ENCODE peak calls at places on chromosomes 4 and X, in eight cellular contexts. C is astrocyte, Q is GM23248, W is endodermal cell, E is neural progenitor cell, X is upper lobe of right lung, Z is tibial artery, B is colonic mucosa. N is an unnamed sample.

GRCh38 chr4:84708406-84709135 is 125.6 kb downstream of the CDS1 start:
- DNase-seq in C (no peak), Q (peak; percentile 39), W (no peak), E (no peak), X (no peak), Z (no peak), B (no peak), N (no peak)

GRCh38 chr4:1043658-1044468 is 32.4 kb downstream of the FGFRL1 start:
- DNase-seq in C (peak; percentile 98), Q (peak; percentile 100), W (peak; percentile 94), E (peak; percentile 51), X (peak; percentile 86), Z (peak; percentile 99), B (peak; percentile 66), N (no peak)

GRCh38 chr4:124414641-124415040 is 297.9 kb downstream of the ANKRD50 start:
- DNase-seq in C (peak; percentile 50), Q (peak; percentile 58), W (no peak), E (no peak), X (no peak), Z (no peak), B (no peak), N (peak; percentile 6)

GRCh38 chr4:36198068-36198808 is 46.1 kb downstream of the ARAP2 start:
- DNase-seq in C (no peak), Q (no peak), W (no peak), E (no peak), X (peak; percentile 56), Z (no peak), B (no peak), N (no peak)

GRCh38 chrX:21479695-21480280 is 105.6 kb downstream of the CNKSR2 start:
- DNase-seq in C (peak; percentile 10), Q (peak; percentile 57), W (peak; percentile 48), E (peak; percentile 34), X (no peak), Z (no peak), B (no peak), N (peak; percentile 64)

GRCh38 chrX:144334577-144334976 is 450.7 kb downstream of the UBE2NL start:
- DNase-seq in C (no peak), Q (no peak), W (peak; percentile 65), E (peak; percentile 2), X (no peak), Z (no peak), B (no peak), N (no peak)

GRCh38 chrX:133045986-133046385 is 50.9 kb downstream of the USP26 start:
- DNase-seq in C (peak; percentile 4), Q (peak; percentile 15), W (no peak), E (peak; percentile 37), X (no peak), Z (no peak), B (no peak), N (peak; percentile 29)

GRCh38 chr4:158172558-158173258 is at the start of gene GASK1B:
- DNase-seq in C (peak; percentile 79), Q (peak; percentile 75), W (peak; percentile 70), E (peak; percentile 49), X (no peak), Z (no peak), B (peak; percentile 75), N (peak; percentile 64)

GRCh38 chrX:16797841-16798240 is 11.6 kb downstream of the TXLNG start:
- DNase-seq in C (no peak), Q (peak; percentile 41), W (no peak), E (no peak), X (no peak), Z (no peak), B (no peak), N (no peak)

GRCh38 chrX:11066812-11067211 is 44.3 kb upstream of the HCCS start:
- DNase-seq in C (no peak), Q (no peak), W (no peak), E (no peak), X (no peak), Z (no peak), B (no peak), N (no peak)

GRCh38 chrX:18351774-18352173 is 2.7 kb downstream of the SCML2 start:
- DNase-seq in C (no peak), Q (no peak), W (no peak), E (peak; percentile 31), X (no peak), Z (no peak), B (no peak), N (no peak)

GRCh38 chr4:114694770-114695169 is 96.2 kb downstream of the UGT8 start:
- DNase-seq in C (peak; percentile 3), Q (peak; percentile 54), W (no peak), E (peak; percentile 45), X (no peak), Z (no peak), B (no peak), N (peak; percentile 52)

GRCh38 chrX:110450050-110450449 is 91.4 kb downstream of the RTL9 start:
- DNase-seq in C (peak; percentile 20), Q (peak; percentile 70), W (peak; percentile 94), E (peak; percentile 86), X (peak; percentile 68), Z (peak; percentile 76), B (peak; percentile 78), N (peak; percentile 76)

GRCh38 chrX:96407043-96407442 is 277.6 kb upstream of the DIAPH2 start:
- DNase-seq in C (peak; percentile 11), Q (peak; percentile 55), W (peak; percentile 38), E (peak; percentile 4), X (no peak), Z (no peak), B (peak; percentile 66), N (no peak)

GRCh38 chr4:154414796-154415195 is 76.8 kb downstream of the DCHS2 start:
- DNase-seq in C (no peak), Q (no peak), W (no peak), E (no peak), X (no peak), Z (no peak), B (no peak), N (no peak)

GRCh38 chrX:14673764-14674163 is 144.4 kb downstream of the GLRA2 start:
- DNase-seq in C (peak; percentile 87), Q (peak; percentile 80), W (no peak), E (no peak), X (no peak), Z (no peak), B (peak; percentile 20), N (peak; percentile 83)

GRCh38 chrX:72202792-72203401 is 21.3 kb downstream of the PIN4 start:
- DNase-seq in C (no peak), Q (no peak), W (peak; percentile 45), E (no peak), X (no peak), Z (no peak), B (no peak), N (no peak)

GRCh38 chrX:72203421-72203820 is 21.9 kb downstream of the PIN4 start:
- DNase-seq in C (no peak), Q (no peak), W (no peak), E (no peak), X (no peak), Z (no peak), B (no peak), N (no peak)

DNA sequence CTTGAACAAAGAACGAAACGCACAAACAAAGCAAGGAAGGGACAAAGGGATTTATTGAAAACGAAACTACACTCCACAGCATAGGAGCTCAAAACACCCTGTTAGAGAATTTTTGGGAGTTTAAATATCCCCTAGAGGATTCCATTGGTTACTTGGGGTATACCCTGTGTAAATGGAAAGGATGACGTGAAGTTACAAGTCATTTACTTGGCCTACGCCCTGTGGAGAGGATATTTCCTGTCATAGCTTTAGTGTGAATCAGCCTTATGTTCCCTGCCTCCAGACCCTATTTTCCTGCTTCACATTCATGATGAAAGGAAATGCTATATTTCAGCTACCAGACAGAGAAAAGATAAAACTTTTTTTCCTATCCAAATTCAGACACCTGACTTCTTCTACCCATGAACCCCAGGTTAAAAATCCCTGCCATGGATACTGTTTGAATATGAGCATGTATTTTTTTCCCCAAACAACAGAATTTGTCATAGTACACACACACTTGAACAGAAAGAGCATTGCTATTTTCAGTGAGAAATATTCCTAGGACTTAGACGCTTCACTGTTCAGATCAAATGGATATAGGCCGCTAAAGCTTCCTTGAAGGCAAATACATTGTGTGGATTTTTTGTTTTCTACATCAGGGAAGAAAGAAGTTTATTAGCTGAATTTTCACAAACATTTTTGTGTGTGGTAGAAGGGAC is 20.4 kb downstream of the PIN4 start:
- DNase-seq in C (peak; percentile 87), Q (peak; percentile 84), W (no peak), E (no peak), X (no peak), Z (no peak), B (no peak), N (no peak)
- H3K4me3 ChIP-seq in C (peak overlapping the region; percentile 17), Q (peak overlapping the region; percentile 31), W (no peak overlapping the region), E (no peak overlapping the region), X (no peak overlapping the region), Z (no peak overlapping the region), B (no peak overlapping the region), N (no peak overlapping the region)

GRCh38 chrX:103519389-103519788 is at the start of gene RAB40A:
- DNase-seq in C (no peak), Q (no peak), W (no peak), E (no peak), X (no peak), Z (no peak), B (no peak), N (no peak)

GRCh38 chrX:103524747-103525146 is 5.5 kb upstream of the RAB40A start:
- DNase-seq in C (no peak), Q (no peak), W (no peak), E (no peak), X (no peak), Z (no peak), B (no peak), N (no peak)

GRCh38 chrX:103517246-103517645 is 2.0 kb downstream of the RAB40A start:
- DNase-seq in C (peak; percentile 41), Q (peak; percentile 58), W (no peak), E (no peak), X (no peak), Z (no peak), B (no peak), N (no peak)

GRCh38 chrX:103518571-103518970 is 718 bp downstream of the RAB40A start:
- DNase-seq in C (no peak), Q (no peak), W (no peak), E (no peak), X (no peak), Z (no peak), B (no peak), N (no peak)

GRCh38 chrX:103520391-103520790 is 1.1 kb upstream of the RAB40A start:
- DNase-seq in C (peak; percentile 54), Q (peak; percentile 35), W (no peak), E (no peak), X (no peak), Z (no peak), B (no peak), N (no peak)
- H3K27ac ChIP-seq in C (no peak overlapping the region), Q (no peak overlapping the region), W (no peak overlapping the region), E (no peak overlapping the region), X (no peak overlapping the region), Z (no peak overlapping the region), B (no peak overlapping the region), N (no peak overlapping the region)

DNA sequence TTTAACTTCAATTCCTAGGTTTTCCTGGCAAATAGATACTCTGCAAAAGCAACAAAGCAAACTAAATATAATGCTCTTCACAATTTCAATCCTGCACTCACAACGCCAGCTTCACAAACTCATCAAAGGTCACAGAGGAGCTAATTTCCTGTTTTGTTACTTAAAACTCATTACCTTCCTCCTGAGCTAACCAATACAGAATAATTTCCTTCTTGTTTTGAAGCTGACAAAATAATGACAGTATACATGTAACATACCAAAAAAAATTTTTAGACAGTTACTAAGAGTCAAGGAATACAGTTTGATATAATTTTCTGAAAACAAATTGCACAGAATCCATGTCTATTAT is 17.9 kb downstream of the CNOT6L start:
- DNase-seq in C (no peak), Q (no peak), W (no peak), E (no peak), X (no peak), Z (no peak), B (no peak), N (no peak)
- H3K4me1 ChIP-seq in C (no peaks in the 10 kb centered on the region), Q (peaks cover 25% of the 10 kb centered on the region), W (no peaks in the 10 kb centered on the region), E (peaks cover 8% of the 10 kb centered on the region), X (peaks cover 51% of the 10 kb centered on the region), Z (no peaks in the 10 kb centered on the region), B (peaks cover 8% of the 10 kb centered on the region), N (peaks cover 8% of the 10 kb centered on the region)

GRCh38 chr4:173181769-173182374 is 13.3 kb downstream of the GALNT7 start:
- DNase-seq in C (peak; percentile 91), Q (peak; percentile 80), W (no peak), E (no peak), X (no peak), Z (no peak), B (no peak), N (peak; percentile 72)
- H3K4me3 ChIP-seq in C (peak overlapping the region; percentile 21), Q (peak overlapping the region; percentile 59), W (no peak overlapping the region), E (no peak overlapping the region), X (no peak overlapping the region), Z (no peak overlapping the region), B (no peak overlapping the region), N (no peak overlapping the region)